ENCODE peak calls at places on chromosomes 1 and 21, in four cellular contexts. E, D, T and O are unnamed samples.

GRCh38 chr1:201792534-201793305 is 36.2 kb upstream of the IPO9 start:
- DNase-seq in E (peak), D (peak), T (peak), O (peak)

GRCh38 chr1:86156571-86157455 is at the start of gene COL24A1:
- DNase-seq in E (peak), D (peak), T (no peak), O (peak)

GRCh38 chr1:16352842-16353535 is 709 bp upstream of the FBXO42 start:
- DNase-seq in E (no peak), D (no peak), T (no peak), O (no peak)

GRCh38 chr1:24743404-24744211 is 1.6 kb upstream of the CLIC4 start:
- DNase-seq in E (no peak), D (peak), T (no peak), O (no peak)

GRCh38 chr1:153057375-153057774 is at the start of gene SPRR2A:
- DNase-seq in E (no peak), D (no peak), T (no peak), O (no peak)

GRCh38 chr1:63575340-63575826 is 17.8 kb upstream of the PGM1 start:
- DNase-seq in E (no peak), D (peak), T (no peak), O (no peak)

GRCh38 chr1:30746212-30747027 is 11.2 kb downstream of the LAPTM5 start:
- DNase-seq in E (no peak), D (no peak), T (no peak), O (no peak)

GRCh38 chr1:36858981-36859380 is 175.3 kb downstream of the GRIK3 start:
- DNase-seq in E (no peak), D (no peak), T (no peak), O (no peak)

GRCh38 chr21:14646893-14647292 is 100.8 kb upstream of the SAMSN1 start:
- DNase-seq in E (no peak), D (no peak), T (no peak), O (no peak)

GRCh38 chr1:60598055-60598910 is 484.1 kb upstream of the NFIA start:
- DNase-seq in E (no peak), D (no peak), T (no peak), O (no peak)

GRCh38 chr1:228393268-228393699 is 13.4 kb downstream of the TRIM11 start:
- DNase-seq in E (peak), D (no peak), T (no peak), O (no peak)

GRCh38 chr1:208083016-208083714 is 161.0 kb downstream of the PLXNA2 start:
- DNase-seq in E (no peak), D (no peak), T (no peak), O (no peak)

GRCh38 chr1:208084220-208084619 is 160.0 kb downstream of the PLXNA2 start:
- DNase-seq in E (no peak), D (no peak), T (no peak), O (no peak)

GRCh38 chr1:208080396-208081276 is 163.5 kb downstream of the PLXNA2 start:
- DNase-seq in E (no peak), D (no peak), T (no peak), O (no peak)

GRCh38 chr1:208083715-208084085 is 160.5 kb downstream of the PLXNA2 start:
- DNase-seq in E (no peak), D (no peak), T (no peak), O (no peak)

GRCh38 chr1:208081972-208082371 is 162.2 kb downstream of the PLXNA2 start:
- DNase-seq in E (no peak), D (no peak), T (no peak), O (no peak)
- TF ChIP-seq CTCF in E (peak), D (no peak), T (no peak), O (no peak)

DNA sequence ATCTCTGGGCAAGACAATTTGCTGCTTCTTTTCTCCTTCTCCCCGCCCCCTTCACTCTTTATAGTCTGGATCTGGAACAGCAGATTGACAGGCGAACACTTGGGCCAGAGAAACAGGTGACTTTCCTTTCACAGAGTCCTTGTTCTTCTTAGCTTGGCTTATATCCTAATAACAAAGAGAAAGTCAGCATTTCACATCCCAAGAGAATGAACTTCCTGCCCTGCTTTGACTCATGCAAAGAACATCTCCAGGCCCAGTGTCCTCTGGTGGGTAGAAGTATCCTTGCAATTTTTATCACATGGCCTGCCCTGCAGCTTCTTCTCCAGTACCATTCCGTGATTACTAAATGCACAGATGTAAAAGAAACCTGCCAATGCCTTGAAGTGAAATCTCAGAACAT is 764.4 kb downstream of the ADGRL2 start:
- DNase-seq in E (no peak), D (peak), T (peak), O (no peak)
- TF ChIP-seq CTCF in E (peak), D (peak), T (no peak), O (no peak)

DNA sequence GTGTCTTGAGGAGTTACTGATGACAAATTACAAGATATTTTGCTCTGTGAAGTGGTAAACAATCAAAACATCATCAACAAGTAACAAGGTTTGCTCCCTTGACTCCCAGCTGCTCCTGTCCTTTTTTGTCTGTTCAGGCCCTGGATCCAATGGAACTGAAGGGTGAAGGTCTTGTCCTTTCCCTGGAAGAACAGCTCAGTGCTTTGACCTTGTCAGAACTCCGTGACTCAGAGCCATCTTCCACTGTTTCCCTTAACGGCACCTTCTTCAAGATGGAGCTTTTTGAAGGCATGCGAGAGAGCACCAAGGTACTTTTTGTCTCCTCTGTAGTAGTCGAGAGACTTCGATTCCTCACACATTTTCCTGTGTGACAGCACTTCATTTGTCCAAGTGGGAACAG is 29.0 kb downstream of the TRIM45 start:
- DNase-seq in E (no peak), D (no peak), T (no peak), O (no peak)
- TF ChIP-seq CTCF in E (no peak), D (no peak), T (no peak), O (no peak)

GRCh38 chr21:27362249-27362648 is 395.4 kb upstream of the ADAMTS5 start:
- DNase-seq in E (no peak), D (no peak), T (no peak), O (no peak)
- TF ChIP-seq CTCF in E (peak), D (no peak), T (no peak), O (no peak)

DNA sequence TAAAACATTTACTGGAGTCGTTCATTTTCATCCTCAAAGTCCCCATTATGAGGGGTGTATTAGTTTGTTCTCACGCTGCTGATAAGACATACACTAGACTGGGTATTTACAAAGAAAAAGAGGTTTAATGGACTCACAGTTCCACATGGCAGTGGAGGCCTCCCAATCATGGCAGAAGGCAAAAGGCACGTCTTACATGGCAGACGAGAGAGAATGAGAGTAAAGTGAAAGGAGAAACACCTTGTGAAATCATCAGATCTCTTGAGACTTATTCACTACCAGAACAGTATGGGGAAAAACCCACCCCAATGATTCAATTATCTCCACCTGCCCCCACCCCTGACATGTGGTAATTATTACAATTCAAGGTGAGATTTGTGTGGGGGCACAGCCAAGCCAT is 830.4 kb upstream of the RGS18 start:
- DNase-seq in E (no peak), D (no peak), T (no peak), O (no peak)
- TF ChIP-seq CTCF in E (no peak), D (no peak), T (no peak), O (no peak)

GRCh38 chr21:26835027-26835713 is 10.0 kb downstream of the ADAMTS1 start:
- DNase-seq in E (no peak), D (peak), T (no peak), O (no peak)
- TF ChIP-seq CTCF in E (no peak), D (no peak), T (no peak), O (no peak)

GRCh38 chr1:97095764-97096163 is 374.2 kb downstream of the PTBP2 start:
- DNase-seq in E (no peak), D (no peak), T (no peak), O (no peak)
- TF ChIP-seq CTCF in E (no peak), D (no peak), T (no peak), O (no peak)

GRCh38 chr1:2875677-2876531 is 74.4 kb upstream of the TTC34 start:
- DNase-seq in E (peak), D (no peak), T (no peak), O (no peak)
- TF ChIP-seq CTCF in E (peak), D (no peak), T (no peak), O (no peak)

DNA sequence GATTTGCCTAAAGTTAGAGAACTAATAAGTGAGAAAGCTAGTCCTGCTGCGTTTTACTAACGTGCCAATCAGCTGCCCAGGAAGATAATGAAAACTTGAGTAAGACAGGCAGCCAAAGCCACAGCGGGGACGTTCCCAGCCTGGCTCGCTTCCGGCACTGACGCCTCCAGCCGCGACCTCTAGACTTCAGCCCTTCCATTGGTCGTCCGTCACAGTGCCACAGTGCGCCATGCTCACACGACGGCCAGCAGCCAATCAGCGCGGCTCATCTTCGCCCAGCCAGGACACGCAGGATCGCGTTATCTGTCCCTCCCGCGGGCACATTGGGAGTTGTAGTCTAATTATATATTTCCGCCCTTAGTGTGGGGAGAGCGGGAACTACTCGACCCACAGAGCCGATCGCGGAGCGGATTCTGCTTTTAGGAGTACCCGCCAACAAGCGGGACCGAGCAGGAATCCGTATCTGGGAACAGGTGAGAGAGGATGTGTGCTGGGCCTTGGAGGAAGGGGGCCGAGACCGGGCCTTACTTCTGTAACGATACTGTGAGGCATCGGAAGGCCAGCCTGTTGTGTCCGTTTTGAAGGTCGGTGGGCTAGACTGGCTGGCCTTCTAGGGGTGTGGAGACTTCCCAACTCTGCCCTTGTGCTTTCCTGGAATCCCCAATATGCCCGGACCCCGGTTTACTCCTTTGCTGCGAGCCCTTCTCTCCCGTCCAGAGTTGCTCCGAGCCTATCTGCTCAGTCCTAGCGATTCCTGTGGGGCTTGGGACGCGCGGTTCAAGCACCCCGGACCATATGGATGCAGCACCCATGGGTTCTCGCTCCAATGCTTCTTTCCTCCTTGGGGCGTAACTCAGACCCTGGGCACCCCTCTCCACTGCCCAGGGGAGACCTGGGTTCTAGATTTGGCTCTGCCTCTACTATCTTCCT is at the start of gene FDPS:
- DNase-seq in E (peak), D (peak), T (peak), O (peak)
- TF ChIP-seq CTCF in E (peak), D (no peak), T (no peak), O (no peak)